ENCODE peak calls at places on chromosomes 12 and 14, in six cellular contexts. One of them, this sample, is unnamed.

GRCh38 chr12:120428597-120429206 is 9.2 kb upstream of the COX6A1 start:
- DNase-seq in stimulated activated CD4-positive, alpha-beta T cell treated with anti-CD3 and anti-CD28 coated beads, Interleukin-1b, Interleukin-23, amount 100 ng/mL, for 1 hour: no peak
- DNase-seq in cardiac muscle cell: no peak
- DNase-seq in Peyer's patch: no peak
- DNase-seq in HuH-7.5: no peak
- DNase-seq in activated gamma-delta T cell treated with Interleukin-2 at 50 U/mL for 16 hours: no peak
- DNase-seq in this sample: no peak

GRCh38 chr12:112182499-112182898 is 57.1 kb downstream of the TRAFD1 start:
- DNase-seq in stimulated activated CD4-positive, alpha-beta T cell treated with anti-CD3 and anti-CD28 coated beads, Interleukin-1b, Interleukin-23, amount 100 ng/mL, for 1 hour: no peak
- DNase-seq in cardiac muscle cell: peak; percentile 73
- DNase-seq in Peyer's patch: no peak
- DNase-seq in HuH-7.5: no peak
- DNase-seq in activated gamma-delta T cell treated with Interleukin-2 at 50 U/mL for 16 hours: no peak
- DNase-seq in this sample: no peak

GRCh38 chr12:130945793-130946492 is 7.8 kb upstream of the ADGRD1 start:
- DNase-seq in stimulated activated CD4-positive, alpha-beta T cell treated with anti-CD3 and anti-CD28 coated beads, Interleukin-1b, Interleukin-23, amount 100 ng/mL, for 1 hour: no peak
- DNase-seq in cardiac muscle cell: peak; percentile 83
- DNase-seq in Peyer's patch: no peak
- DNase-seq in HuH-7.5: no peak
- DNase-seq in activated gamma-delta T cell treated with Interleukin-2 at 50 U/mL for 16 hours: no peak
- DNase-seq in this sample: no peak

GRCh38 chr12:48995061-48995879 is 3.9 kb downstream of the DDN start:
- DNase-seq in stimulated activated CD4-positive, alpha-beta T cell treated with anti-CD3 and anti-CD28 coated beads, Interleukin-1b, Interleukin-23, amount 100 ng/mL, for 1 hour: no peak
- DNase-seq in cardiac muscle cell: peak; percentile 87
- DNase-seq in Peyer's patch: peak; percentile 66
- DNase-seq in HuH-7.5: peak; percentile 99
- DNase-seq in activated gamma-delta T cell treated with Interleukin-2 at 50 U/mL for 16 hours: no peak
- DNase-seq in this sample: peak; percentile 67

GRCh38 chr12:91401190-91401589 is 218.6 kb upstream of the DCN start:
- DNase-seq in stimulated activated CD4-positive, alpha-beta T cell treated with anti-CD3 and anti-CD28 coated beads, Interleukin-1b, Interleukin-23, amount 100 ng/mL, for 1 hour: no peak
- DNase-seq in cardiac muscle cell: no peak
- DNase-seq in Peyer's patch: no peak
- DNase-seq in HuH-7.5: no peak
- DNase-seq in activated gamma-delta T cell treated with Interleukin-2 at 50 U/mL for 16 hours: no peak
- DNase-seq in this sample: no peak

GRCh38 chr12:4412462-4412861 is 33.0 kb upstream of the FGF23 start:
- DNase-seq in stimulated activated CD4-positive, alpha-beta T cell treated with anti-CD3 and anti-CD28 coated beads, Interleukin-1b, Interleukin-23, amount 100 ng/mL, for 1 hour: no peak
- DNase-seq in cardiac muscle cell: no peak
- DNase-seq in Peyer's patch: no peak
- DNase-seq in HuH-7.5: no peak
- DNase-seq in activated gamma-delta T cell treated with Interleukin-2 at 50 U/mL for 16 hours: no peak
- DNase-seq in this sample: no peak

GRCh38 chr12:115398311-115398781 is 714.4 kb upstream of the TBX3 start:
- DNase-seq in stimulated activated CD4-positive, alpha-beta T cell treated with anti-CD3 and anti-CD28 coated beads, Interleukin-1b, Interleukin-23, amount 100 ng/mL, for 1 hour: no peak
- DNase-seq in cardiac muscle cell: no peak
- DNase-seq in Peyer's patch: no peak
- DNase-seq in HuH-7.5: peak; percentile 20
- DNase-seq in activated gamma-delta T cell treated with Interleukin-2 at 50 U/mL for 16 hours: no peak
- DNase-seq in this sample: peak; percentile 92

GRCh38 chr12:110741371-110741770 is 1.3 kb downstream of the PPP1CC start:
- DNase-seq in stimulated activated CD4-positive, alpha-beta T cell treated with anti-CD3 and anti-CD28 coated beads, Interleukin-1b, Interleukin-23, amount 100 ng/mL, for 1 hour: no peak
- DNase-seq in cardiac muscle cell: peak; percentile 23
- DNase-seq in Peyer's patch: no peak
- DNase-seq in HuH-7.5: no peak
- DNase-seq in activated gamma-delta T cell treated with Interleukin-2 at 50 U/mL for 16 hours: peak; percentile 13
- DNase-seq in this sample: no peak

GRCh38 chr12:9381619-9382018 is 173.4 kb upstream of the PZP start:
- DNase-seq in stimulated activated CD4-positive, alpha-beta T cell treated with anti-CD3 and anti-CD28 coated beads, Interleukin-1b, Interleukin-23, amount 100 ng/mL, for 1 hour: no peak
- DNase-seq in cardiac muscle cell: no peak
- DNase-seq in Peyer's patch: no peak
- DNase-seq in HuH-7.5: no peak
- DNase-seq in activated gamma-delta T cell treated with Interleukin-2 at 50 U/mL for 16 hours: no peak
- DNase-seq in this sample: peak; percentile 19

GRCh38 chr14:98733536-98733935 is 538.5 kb downstream of the BCL11B start:
- DNase-seq in stimulated activated CD4-positive, alpha-beta T cell treated with anti-CD3 and anti-CD28 coated beads, Interleukin-1b, Interleukin-23, amount 100 ng/mL, for 1 hour: no peak
- DNase-seq in cardiac muscle cell: no peak
- DNase-seq in Peyer's patch: no peak
- DNase-seq in HuH-7.5: no peak
- DNase-seq in activated gamma-delta T cell treated with Interleukin-2 at 50 U/mL for 16 hours: no peak
- DNase-seq in this sample: no peak

GRCh38 chr12:103768467-103769123 is 72.4 kb downstream of the NT5DC3 start:
- DNase-seq in stimulated activated CD4-positive, alpha-beta T cell treated with anti-CD3 and anti-CD28 coated beads, Interleukin-1b, Interleukin-23, amount 100 ng/mL, for 1 hour: no peak
- DNase-seq in cardiac muscle cell: no peak
- DNase-seq in Peyer's patch: no peak
- DNase-seq in HuH-7.5: no peak
- DNase-seq in activated gamma-delta T cell treated with Interleukin-2 at 50 U/mL for 16 hours: no peak
- DNase-seq in this sample: no peak

GRCh38 chr14:56268653-56269052 is 150.4 kb downstream of the PELI2 start:
- DNase-seq in stimulated activated CD4-positive, alpha-beta T cell treated with anti-CD3 and anti-CD28 coated beads, Interleukin-1b, Interleukin-23, amount 100 ng/mL, for 1 hour: no peak
- DNase-seq in cardiac muscle cell: no peak
- DNase-seq in Peyer's patch: no peak
- DNase-seq in HuH-7.5: no peak
- DNase-seq in activated gamma-delta T cell treated with Interleukin-2 at 50 U/mL for 16 hours: no peak
- DNase-seq in this sample: no peak

GRCh38 chr12:25245491-25245890 is 5.2 kb downstream of the KRAS start:
- DNase-seq in stimulated activated CD4-positive, alpha-beta T cell treated with anti-CD3 and anti-CD28 coated beads, Interleukin-1b, Interleukin-23, amount 100 ng/mL, for 1 hour: no peak
- DNase-seq in cardiac muscle cell: no peak
- DNase-seq in Peyer's patch: no peak
- DNase-seq in HuH-7.5: no peak
- DNase-seq in activated gamma-delta T cell treated with Interleukin-2 at 50 U/mL for 16 hours: no peak
- DNase-seq in this sample: no peak

GRCh38 chr14:72555609-72556000 is 338.3 kb downstream of the DPF3 start:
- DNase-seq in stimulated activated CD4-positive, alpha-beta T cell treated with anti-CD3 and anti-CD28 coated beads, Interleukin-1b, Interleukin-23, amount 100 ng/mL, for 1 hour: no peak
- DNase-seq in cardiac muscle cell: no peak
- DNase-seq in Peyer's patch: no peak
- DNase-seq in HuH-7.5: no peak
- DNase-seq in activated gamma-delta T cell treated with Interleukin-2 at 50 U/mL for 16 hours: no peak
- DNase-seq in this sample: no peak

GRCh38 chr12:90909069-90909676 is 45.8 kb downstream of the CCER1 start:
- DNase-seq in stimulated activated CD4-positive, alpha-beta T cell treated with anti-CD3 and anti-CD28 coated beads, Interleukin-1b, Interleukin-23, amount 100 ng/mL, for 1 hour: no peak
- DNase-seq in cardiac muscle cell: peak; percentile 65
- DNase-seq in Peyer's patch: no peak
- DNase-seq in HuH-7.5: peak; percentile 25
- DNase-seq in activated gamma-delta T cell treated with Interleukin-2 at 50 U/mL for 16 hours: no peak
- DNase-seq in this sample: peak; percentile 6

GRCh38 chr12:110281549-110282342 is 699 bp downstream of the ATP2A2 start:
- DNase-seq in stimulated activated CD4-positive, alpha-beta T cell treated with anti-CD3 and anti-CD28 coated beads, Interleukin-1b, Interleukin-23, amount 100 ng/mL, for 1 hour: no peak
- DNase-seq in cardiac muscle cell: peak; percentile 56
- DNase-seq in Peyer's patch: peak; percentile 37
- DNase-seq in HuH-7.5: peak; percentile 68
- DNase-seq in activated gamma-delta T cell treated with Interleukin-2 at 50 U/mL for 16 hours: peak; percentile 31
- DNase-seq in this sample: no peak

GRCh38 chr14:77862154-77862783 is 62.4 kb downstream of the ADCK1 start:
- DNase-seq in stimulated activated CD4-positive, alpha-beta T cell treated with anti-CD3 and anti-CD28 coated beads, Interleukin-1b, Interleukin-23, amount 100 ng/mL, for 1 hour: peak; percentile 32
- DNase-seq in cardiac muscle cell: peak; percentile 71
- DNase-seq in Peyer's patch: peak; percentile 72
- DNase-seq in HuH-7.5: peak; percentile 69
- DNase-seq in activated gamma-delta T cell treated with Interleukin-2 at 50 U/mL for 16 hours: peak; percentile 76
- DNase-seq in this sample: peak; percentile 46

GRCh38 chr14:76101980-76102379 is 49.7 kb upstream of the GPATCH2L start:
- DNase-seq in stimulated activated CD4-positive, alpha-beta T cell treated with anti-CD3 and anti-CD28 coated beads, Interleukin-1b, Interleukin-23, amount 100 ng/mL, for 1 hour: no peak
- DNase-seq in cardiac muscle cell: no peak
- DNase-seq in Peyer's patch: no peak
- DNase-seq in HuH-7.5: no peak
- DNase-seq in activated gamma-delta T cell treated with Interleukin-2 at 50 U/mL for 16 hours: no peak
- DNase-seq in this sample: peak; percentile 8

GRCh38 chr12:10688042-10688441 is 14.2 kb upstream of the STYK1 start:
- DNase-seq in stimulated activated CD4-positive, alpha-beta T cell treated with anti-CD3 and anti-CD28 coated beads, Interleukin-1b, Interleukin-23, amount 100 ng/mL, for 1 hour: no peak
- DNase-seq in cardiac muscle cell: no peak
- DNase-seq in Peyer's patch: no peak
- DNase-seq in HuH-7.5: no peak
- DNase-seq in activated gamma-delta T cell treated with Interleukin-2 at 50 U/mL for 16 hours: no peak
- DNase-seq in this sample: no peak

GRCh38 chr14:23899788-23900187 is 53.8 kb upstream of the DHRS4 start:
- DNase-seq in stimulated activated CD4-positive, alpha-beta T cell treated with anti-CD3 and anti-CD28 coated beads, Interleukin-1b, Interleukin-23, amount 100 ng/mL, for 1 hour: no peak
- DNase-seq in cardiac muscle cell: no peak
- DNase-seq in Peyer's patch: no peak
- DNase-seq in HuH-7.5: no peak
- DNase-seq in activated gamma-delta T cell treated with Interleukin-2 at 50 U/mL for 16 hours: no peak
- DNase-seq in this sample: no peak

GRCh38 chr12:114826233-114826632 is 142.3 kb upstream of the TBX3 start:
- DNase-seq in stimulated activated CD4-positive, alpha-beta T cell treated with anti-CD3 and anti-CD28 coated beads, Interleukin-1b, Interleukin-23, amount 100 ng/mL, for 1 hour: no peak
- DNase-seq in cardiac muscle cell: no peak
- DNase-seq in Peyer's patch: no peak
- DNase-seq in HuH-7.5: no peak
- DNase-seq in activated gamma-delta T cell treated with Interleukin-2 at 50 U/mL for 16 hours: no peak
- DNase-seq in this sample: no peak

GRCh38 chr12:103571286-103571685 is 15.8 kb upstream of the STAB2 start:
- DNase-seq in stimulated activated CD4-positive, alpha-beta T cell treated with anti-CD3 and anti-CD28 coated beads, Interleukin-1b, Interleukin-23, amount 100 ng/mL, for 1 hour: no peak
- DNase-seq in cardiac muscle cell: peak; percentile 14
- DNase-seq in Peyer's patch: no peak
- DNase-seq in HuH-7.5: no peak
- DNase-seq in activated gamma-delta T cell treated with Interleukin-2 at 50 U/mL for 16 hours: no peak
- DNase-seq in this sample: peak; percentile 16

GRCh38 chr12:27970981-27971489 is 1.5 kb downstream of the PTHLH start:
- DNase-seq in stimulated activated CD4-positive, alpha-beta T cell treated with anti-CD3 and anti-CD28 coated beads, Interleukin-1b, Interleukin-23, amount 100 ng/mL, for 1 hour: no peak
- DNase-seq in cardiac muscle cell: peak; percentile 43
- DNase-seq in Peyer's patch: no peak
- DNase-seq in HuH-7.5: peak; percentile 33
- DNase-seq in activated gamma-delta T cell treated with Interleukin-2 at 50 U/mL for 16 hours: no peak
- DNase-seq in this sample: no peak

GRCh38 chr14:22344673-22345072 is 244.4 kb downstream of the DAD1 start:
- DNase-seq in stimulated activated CD4-positive, alpha-beta T cell treated with anti-CD3 and anti-CD28 coated beads, Interleukin-1b, Interleukin-23, amount 100 ng/mL, for 1 hour: no peak
- DNase-seq in cardiac muscle cell: no peak
- DNase-seq in Peyer's patch: no peak
- DNase-seq in HuH-7.5: no peak
- DNase-seq in activated gamma-delta T cell treated with Interleukin-2 at 50 U/mL for 16 hours: no peak
- DNase-seq in this sample: no peak

GRCh38 chr12:97713972-97714588 is 251.5 kb downstream of the RMST start:
- DNase-seq in stimulated activated CD4-positive, alpha-beta T cell treated with anti-CD3 and anti-CD28 coated beads, Interleukin-1b, Interleukin-23, amount 100 ng/mL, for 1 hour: no peak
- DNase-seq in cardiac muscle cell: no peak
- DNase-seq in Peyer's patch: no peak
- DNase-seq in HuH-7.5: no peak
- DNase-seq in activated gamma-delta T cell treated with Interleukin-2 at 50 U/mL for 16 hours: no peak
- DNase-seq in this sample: no peak